ENCODE peak calls at places on chromosomes 12 and 14, in nine cellular contexts. S is DND-41; E is A549; K is mucosa of descending colon; D is RWPE2; A is IMR-90; M is CD4-positive, alpha-beta memory T cell; W is right cardiac atrium; J is uterus. N is an unnamed sample. For H3K4me1, the result is how much of the 10 kb centered on the place peaks cover.

GRCh38 chr12:94180558-94181296 is 32.4 kb downstream of the PLXNC1 start:
- DNase-seq in S (no peak), E (no peak), K (no peak), D (no peak), A (no peak), M (peak), W (no peak), J (no peak), N (no peak)

GRCh38 chr14:77707355-77707723 is 484 bp downstream of the ALKBH1 start:
- DNase-seq in S (no peak), E (peak), K (no peak), D (no peak), A (peak), M (no peak), W (no peak), J (no peak), N (no peak)

GRCh38 chr14:80663541-80663940 is 278.0 kb downstream of the CEP128 start:
- DNase-seq in S (no peak), E (no peak), K (no peak), D (no peak), A (no peak), M (no peak), W (no peak), J (no peak), N (no peak)

GRCh38 chr12:93115646-93116045 is 186.6 kb upstream of the EEA1 start:
- DNase-seq in S (no peak), E (no peak), K (no peak), D (no peak), A (peak), M (no peak), W (no peak), J (no peak), N (no peak)

GRCh38 chr12:113187588-113187987 is 2.1 kb downstream of the RITA1 start:
- DNase-seq in S (no peak), E (no peak), K (no peak), D (no peak), A (no peak), M (no peak), W (no peak), J (no peak), N (no peak)

GRCh38 chr14:65287264-65288131 is 125.0 kb upstream of the FUT8 start:
- DNase-seq in S (peak), E (no peak), K (peak), D (no peak), A (no peak), M (peak), W (no peak), J (no peak), N (no peak)

GRCh38 chr14:72815459-72815858 is 78.4 kb downstream of the DPF3 start:
- DNase-seq in S (no peak), E (no peak), K (no peak), D (no peak), A (no peak), M (no peak), W (no peak), J (no peak), N (no peak)

GRCh38 chr14:90698379-90698869 is 117.8 kb downstream of the TTC7B start:
- DNase-seq in S (no peak), E (no peak), K (no peak), D (no peak), A (peak), M (no peak), W (peak), J (peak), N (no peak)

GRCh38 chr12:107632246-107632645 is 53.4 kb upstream of the PWP1 start:
- DNase-seq in S (no peak), E (no peak), K (no peak), D (no peak), A (no peak), M (no peak), W (no peak), J (no peak), N (no peak)

GRCh38 chr14:68283378-68284123 is 464.0 kb downstream of the RAD51B start:
- DNase-seq in S (peak), E (no peak), K (peak), D (no peak), A (no peak), M (peak), W (peak), J (no peak), N (no peak)

GRCh38 chr14:68040633-68041369 is 221.2 kb downstream of the RAD51B start:
- DNase-seq in S (no peak), E (no peak), K (no peak), D (no peak), A (no peak), M (no peak), W (no peak), J (no peak), N (peak)

GRCh38 chr12:69059465-69060457 is 126.8 kb upstream of the CPM start:
- DNase-seq in S (no peak), E (peak), K (no peak), D (no peak), A (peak), M (no peak), W (no peak), J (no peak), N (no peak)

GRCh38 chr14:55697358-55697985 is 117.5 kb downstream of the KTN1 start:
- DNase-seq in S (no peak), E (no peak), K (no peak), D (no peak), A (no peak), M (no peak), W (no peak), J (no peak), N (no peak)

GRCh38 chr12:24539646-24540045 is 409.3 kb downstream of the BCAT1 start:
- DNase-seq in S (no peak), E (no peak), K (no peak), D (no peak), A (peak), M (no peak), W (no peak), J (no peak), N (no peak)

GRCh38 chr14:44942436-44942835 is 19.3 kb downstream of the KLHL28 start:
- DNase-seq in S (no peak), E (no peak), K (no peak), D (no peak), A (no peak), M (no peak), W (no peak), J (no peak), N (no peak)

GRCh38 chr12:49345048-49345839 is 1.4 kb upstream of the DNAJC22 start:
- DNase-seq in S (no peak), E (no peak), K (no peak), D (peak), A (no peak), M (no peak), W (peak), J (no peak), N (no peak)

GRCh38 chr12:50641566-50641965 is 122.3 kb upstream of the ATF1 start:
- DNase-seq in S (no peak), E (no peak), K (no peak), D (no peak), A (no peak), M (no peak), W (no peak), J (no peak), N (no peak)

GRCh38 chr12:29961231-29961630 is 177.5 kb upstream of the TMTC1 start:
- DNase-seq in S (no peak), E (no peak), K (no peak), D (no peak), A (peak), M (no peak), W (no peak), J (no peak), N (no peak)

GRCh38 chr12:69544087-69544486 is 41.2 kb upstream of the CCT2 start:
- DNase-seq in S (no peak), E (no peak), K (no peak), D (no peak), A (no peak), M (no peak), W (no peak), J (no peak), N (no peak)

GRCh38 chr12:123660328-123660727 is 10.6 kb upstream of the TCTN2 start:
- DNase-seq in S (no peak), E (peak), K (no peak), D (no peak), A (peak), M (no peak), W (no peak), J (no peak), N (no peak)

GRCh38 chr12:68290126-68290525 is 36.7 kb upstream of the IL22 start:
- DNase-seq in S (no peak), E (no peak), K (no peak), D (no peak), A (no peak), M (peak), W (no peak), J (no peak), N (no peak)

GRCh38 chr12:52829986-52830385 is 4.1 kb downstream of the KRT79 start:
- DNase-seq in S (no peak), E (no peak), K (no peak), D (no peak), A (no peak), M (no peak), W (no peak), J (no peak), N (no peak)

GRCh38 chr14:58717821-58718220 is 80.1 kb downstream of the DACT1 start:
- DNase-seq in S (no peak), E (no peak), K (no peak), D (no peak), A (peak), M (no peak), W (no peak), J (no peak), N (no peak)

GRCh38 chr14:69107407-69108003 is 45.4 kb downstream of the DCAF5 start:
- DNase-seq in S (peak), E (peak), K (no peak), D (no peak), A (peak), M (peak), W (no peak), J (peak), N (no peak)

GRCh38 chr12:85872497-85873091 is 1.5 kb upstream of the NTS start:
- DNase-seq in S (no peak), E (peak), K (no peak), D (no peak), A (peak), M (no peak), W (no peak), J (no peak), N (no peak)

GRCh38 chr12:19507823-19508222 is 68.5 kb downstream of the AEBP2 start:
- DNase-seq in S (no peak), E (no peak), K (no peak), D (no peak), A (peak), M (no peak), W (no peak), J (no peak), N (no peak)

GRCh38 chr14:51085007-51085406 is 9.9 kb downstream of the TRIM9 start:
- DNase-seq in S (no peak), E (no peak), K (no peak), D (no peak), A (no peak), M (no peak), W (no peak), J (no peak), N (no peak)

GRCh38 chr12:59700145-59700435 is 104.3 kb downstream of the SLC16A7 start:
- DNase-seq in S (no peak), E (no peak), K (no peak), D (no peak), A (no peak), M (no peak), W (no peak), J (no peak), N (no peak)

GRCh38 chr14:100132161-100132902 is 27.1 kb downstream of the DEGS2 start:
- DNase-seq in S (no peak), E (no peak), K (no peak), D (no peak), A (no peak), M (no peak), W (no peak), J (peak), N (no peak)

GRCh38 chr12:64270411-64270810 is 48.3 kb upstream of the KICS2 start:
- DNase-seq in S (no peak), E (no peak), K (no peak), D (no peak), A (no peak), M (no peak), W (no peak), J (no peak), N (no peak)

GRCh38 chr14:26917086-26917485 is 319.3 kb upstream of the NOVA1 start:
- DNase-seq in S (no peak), E (no peak), K (no peak), D (no peak), A (peak), M (no peak), W (no peak), J (no peak), N (no peak)

GRCh38 chr14:51039285-51039684 is 55.6 kb downstream of the TRIM9 start:
- DNase-seq in S (no peak), E (no peak), K (no peak), D (no peak), A (no peak), M (no peak), W (no peak), J (no peak), N (no peak)

GRCh38 chr14:104871656-104872468 is 6.8 kb downstream of the CEP170B start:
- DNase-seq in S (no peak), E (no peak), K (no peak), D (no peak), A (no peak), M (no peak), W (peak), J (no peak), N (no peak)
- H3K4me1 ChIP-seq in S (under half), E (under half), K (under half), D (under half), A (under half), M (under half), W (under half), J (under half), N (under half)

DNA sequence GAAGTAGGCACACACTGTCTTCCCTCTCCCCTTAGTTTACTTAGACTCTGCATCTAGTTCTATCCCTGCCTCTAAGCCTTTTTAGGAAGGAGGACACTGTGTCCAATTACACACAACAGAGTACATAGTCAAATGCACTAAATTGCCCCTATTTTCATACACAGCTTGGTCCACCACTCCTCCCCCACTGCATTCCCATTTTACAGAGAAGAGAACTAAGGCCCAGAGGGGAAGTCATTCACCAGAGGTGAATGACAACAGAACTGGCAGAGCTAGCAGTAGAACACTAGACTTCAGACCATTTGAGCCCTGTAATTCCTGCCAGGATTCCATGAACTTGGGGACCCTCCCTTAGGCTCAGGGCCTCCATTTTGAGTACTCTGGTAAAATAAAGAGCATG is 1.1 kb upstream of the JPH4 start:
- DNase-seq in S (no peak), E (no peak), K (no peak), D (no peak), A (no peak), M (no peak), W (no peak), J (no peak), N (no peak)
- H3K4me3 ChIP-seq in S (no peak), E (no peak), K (no peak), D (no peak), A (no peak), M (no peak), W (no peak), J (no peak), N (no peak)

GRCh38 chr12:6775775-6776174 is 3.5 kb downstream of the LAG3 start:
- DNase-seq in S (no peak), E (no peak), K (no peak), D (no peak), A (no peak), M (no peak), W (no peak), J (no peak), N (no peak)
- H3K4me1 ChIP-seq in S (under half), E (under half), K (under half), D (under half), A (under half), M (half or more), W (under half), J (under half), N (under half)

GRCh38 chr12:77938301-77938700 is 107.6 kb downstream of the NAV3 start:
- DNase-seq in S (no peak), E (no peak), K (no peak), D (no peak), A (no peak), M (no peak), W (no peak), J (no peak), N (no peak)

GRCh38 chr12:77943466-77943865 is 112.8 kb downstream of the NAV3 start:
- DNase-seq in S (no peak), E (peak), K (no peak), D (no peak), A (peak), M (no peak), W (no peak), J (no peak), N (no peak)

GRCh38 chr12:77941396-77941795 is 110.7 kb downstream of the NAV3 start:
- DNase-seq in S (no peak), E (no peak), K (no peak), D (no peak), A (no peak), M (no peak), W (no peak), J (no peak), N (no peak)

GRCh38 chr12:77940566-77940965 is 109.9 kb downstream of the NAV3 start:
- DNase-seq in S (no peak), E (no peak), K (no peak), D (no peak), A (peak), M (no peak), W (no peak), J (no peak), N (no peak)

GRCh38 chr12:77940011-77940423 is 109.3 kb downstream of the NAV3 start:
- DNase-seq in S (no peak), E (peak), K (no peak), D (no peak), A (peak), M (no peak), W (no peak), J (no peak), N (no peak)
- H3K4me3 ChIP-seq in S (no peak), E (peak), K (no peak), D (no peak), A (peak), M (no peak), W (no peak), J (no peak), N (no peak)

GRCh38 chr12:132657004-132657727 is 30.0 kb downstream of the POLE start:
- DNase-seq in S (no peak), E (no peak), K (no peak), D (no peak), A (no peak), M (no peak), W (no peak), J (no peak), N (no peak)
- H3K4me1 ChIP-seq in S (under half), E (under half), K (under half), D (under half), A (under half), M (under half), W (under half), J (under half), N (under half)

GRCh38 chr12:108839890-108840230 is 17.5 kb downstream of the SSH1 start:
- DNase-seq in S (no peak), E (no peak), K (no peak), D (no peak), A (no peak), M (no peak), W (peak), J (no peak), N (no peak)
- H3K4me3 ChIP-seq in S (no peak), E (no peak), K (no peak), D (no peak), A (no peak), M (no peak), W (no peak), J (no peak), N (no peak)

GRCh38 chr12:111446044-111446581 is 40.4 kb downstream of the SH2B3 start:
- DNase-seq in S (no peak), E (no peak), K (peak), D (peak), A (peak), M (no peak), W (no peak), J (peak), N (no peak)
- H3K4me1 ChIP-seq in S (under half), E (under half), K (half or more), D (under half), A (under half), M (half or more), W (under half), J (under half), N (under half)

DNA sequence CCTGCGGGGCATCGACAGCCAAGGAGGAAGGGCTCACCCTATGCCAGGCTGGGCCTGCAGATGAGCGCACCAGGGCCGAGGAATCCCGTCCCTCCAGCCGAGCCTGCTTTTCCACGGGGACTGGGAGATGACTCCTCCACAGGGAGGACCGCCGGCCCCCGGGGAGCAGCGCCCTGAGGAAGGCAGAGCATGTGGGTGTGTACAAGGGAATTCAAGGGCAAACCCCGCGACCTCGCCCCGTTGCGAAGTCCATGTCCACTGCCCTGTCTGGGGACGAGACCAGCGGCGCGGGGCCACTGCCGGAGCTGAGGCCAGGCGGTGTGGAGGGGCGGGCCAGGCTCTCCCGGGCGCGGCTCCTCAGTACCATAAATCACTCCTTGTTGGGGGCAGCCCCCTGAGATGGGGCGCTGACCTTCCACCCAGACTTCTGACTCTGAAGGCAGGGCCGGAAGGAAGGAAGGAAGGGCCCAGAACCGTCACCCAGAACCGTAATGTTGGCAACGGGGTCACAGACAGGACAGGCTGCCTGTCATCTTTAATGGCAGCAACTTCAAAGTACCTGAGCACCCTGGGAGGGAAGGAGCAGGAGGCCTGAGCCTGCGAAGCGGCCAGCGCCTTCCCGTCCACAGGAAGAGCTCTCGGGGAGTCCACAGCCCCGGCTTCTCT is 52.6 kb downstream of the RNF34 start:
- DNase-seq in S (no peak), E (no peak), K (peak), D (no peak), A (no peak), M (no peak), W (no peak), J (peak), N (no peak)
- H3K4me3 ChIP-seq in S (no peak), E (no peak), K (no peak), D (no peak), A (no peak), M (no peak), W (no peak), J (peak), N (no peak)

GRCh38 chr12:130878193-130879185 is 6.6 kb downstream of the RAN start:
- DNase-seq in S (peak), E (no peak), K (no peak), D (no peak), A (no peak), M (no peak), W (no peak), J (no peak), N (no peak)

GRCh38 chr12:130880411-130880885 is 8.6 kb downstream of the RAN start:
- DNase-seq in S (peak), E (no peak), K (no peak), D (no peak), A (no peak), M (no peak), W (no peak), J (no peak), N (no peak)

GRCh38 chr12:130881046-130881445 is 9.2 kb downstream of the RAN start:
- DNase-seq in S (no peak), E (no peak), K (no peak), D (no peak), A (no peak), M (no peak), W (no peak), J (no peak), N (no peak)

GRCh38 chr12:130879781-130880389 is 8.0 kb downstream of the RAN start:
- DNase-seq in S (no peak), E (peak), K (no peak), D (no peak), A (no peak), M (no peak), W (no peak), J (no peak), N (no peak)

GRCh38 chr12:130879212-130879686 is 7.4 kb downstream of the RAN start:
- DNase-seq in S (no peak), E (no peak), K (no peak), D (no peak), A (no peak), M (no peak), W (no peak), J (no peak), N (no peak)
- H3K4me1 ChIP-seq in S (under half), E (under half), K (under half), D (under half), A (under half), M (under half), W (under half), J (under half), N (under half)

N was measured in iPS DF 6.9.